ENCODE peak calls at places on chromosomes 5 and 9, in four cellular contexts. K, N, R and S are unnamed samples.
A peak's percentile ranks its signal among the peaks of the same experiment; 100 is the strongest.

GRCh38 chr5:1314564-1314982 is 19.7 kb upstream of the TERT start:
- DNase-seq in K (no peak), N (no peak), R (no peak), S (no peak)

GRCh38 chr9:23621166-23621565 is 204.9 kb downstream of the ELAVL2 start:
- DNase-seq in K (no peak), N (no peak), R (no peak), S (no peak)

GRCh38 chr5:24226492-24226891 is 418.3 kb downstream of the CDH10 start:
- DNase-seq in K (no peak), N (no peak), R (no peak), S (no peak)

GRCh38 chr9:78026947-78027346 is 4.7 kb downstream of the GNAQ start:
- DNase-seq in K (no peak), N (no peak), R (no peak), S (no peak)

GRCh38 chr5:161278739-161279660 is 267.5 kb downstream of the GABRB2 start:
- DNase-seq in K (no peak), N (no peak), R (no peak), S (no peak)

GRCh38 chr5:114369680-114370417 is 8.0 kb downstream of the KCNN2 start:
- DNase-seq in K (no peak), N (no peak), R (no peak), S (no peak)

GRCh38 chr5:59466271-59466670 is 427.3 kb downstream of the PDE4D start:
- DNase-seq in K (no peak), N (no peak), R (no peak), S (no peak)

GRCh38 chr5:170587808-170588207 is 84.0 kb downstream of the KCNIP1 start:
- DNase-seq in K (no peak), N (no peak), R (no peak), S (no peak)

GRCh38 chr9:33143241-33143642 is 23.9 kb downstream of the B4GALT1 start:
- DNase-seq in K (no peak), N (peak; percentile 50), R (no peak), S (peak; percentile 29)

GRCh38 chr5:23013395-23013994 is 160.4 kb upstream of the CDH12 start:
- DNase-seq in K (no peak), N (no peak), R (no peak), S (no peak)

GRCh38 chr5:18216016-18216415 is 581.8 kb downstream of the TAF11L14 start:
- DNase-seq in K (no peak), N (no peak), R (no peak), S (no peak)

GRCh38 chr5:2863133-2863532 is 111.7 kb upstream of the IRX2 start:
- DNase-seq in K (no peak), N (no peak), R (no peak), S (no peak)

GRCh38 chr5:1392801-1393565 is 48.1 kb upstream of the CLPTM1L start:
- DNase-seq in K (no peak), N (no peak), R (no peak), S (no peak)

GRCh38 chr5:76690027-76690679 is 25.8 kb upstream of the F2R start:
- DNase-seq in K (no peak), N (no peak), R (no peak), S (no peak)

GRCh38 chr5:20972419-20972925 is 984.5 kb upstream of the CDH18 start:
- DNase-seq in K (peak; percentile 1), N (peak; percentile 3), R (peak; percentile 7), S (peak; percentile 3)

GRCh38 chr5:33457124-33457523 is 16.4 kb downstream of the TARS1 start:
- DNase-seq in K (no peak), N (no peak), R (no peak), S (no peak)

GRCh38 chr5:159775890-159776289 is 140.4 kb upstream of the ADRA1B start:
- DNase-seq in K (no peak), N (no peak), R (no peak), S (no peak)

GRCh38 chr5:157476699-157477408 is 16.8 kb downstream of the NIPAL4 start:
- DNase-seq in K (no peak), N (peak; percentile 75), R (peak; percentile 75), S (peak; percentile 87)

GRCh38 chr9:136913701-136914438 is 27.6 kb downstream of the TRAF2 start:
- DNase-seq in K (no peak), N (no peak), R (no peak), S (no peak)

GRCh38 chr5:167392252-167392651 is 899.2 kb upstream of the WWC1 start:
- DNase-seq in K (no peak), N (no peak), R (no peak), S (no peak)

DNA sequence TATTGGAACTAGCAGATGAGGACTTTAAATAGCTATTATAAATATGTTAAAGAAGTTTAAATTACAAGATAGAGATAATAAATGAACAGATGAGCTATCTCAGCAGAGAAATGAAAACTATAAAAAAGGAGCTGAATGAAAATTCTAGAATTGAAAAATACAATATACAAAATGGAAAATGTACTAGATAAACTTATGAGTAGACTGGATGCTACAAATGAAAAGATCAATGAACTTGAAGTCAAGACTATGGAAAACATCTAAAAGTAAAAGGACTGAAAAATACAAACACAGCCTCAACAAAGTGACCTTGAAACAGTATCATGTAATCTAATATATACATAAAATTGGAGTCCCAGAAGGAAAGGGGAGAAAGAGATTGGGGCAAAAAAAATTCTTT is 10.7 kb upstream of the PDLIM4 start:
- DNase-seq in K (no peak), N (no peak), R (no peak), S (no peak)
- TF ChIP-seq PHF8 in K (no peak), N (no peak), R (no peak), S (no peak)

DNA sequence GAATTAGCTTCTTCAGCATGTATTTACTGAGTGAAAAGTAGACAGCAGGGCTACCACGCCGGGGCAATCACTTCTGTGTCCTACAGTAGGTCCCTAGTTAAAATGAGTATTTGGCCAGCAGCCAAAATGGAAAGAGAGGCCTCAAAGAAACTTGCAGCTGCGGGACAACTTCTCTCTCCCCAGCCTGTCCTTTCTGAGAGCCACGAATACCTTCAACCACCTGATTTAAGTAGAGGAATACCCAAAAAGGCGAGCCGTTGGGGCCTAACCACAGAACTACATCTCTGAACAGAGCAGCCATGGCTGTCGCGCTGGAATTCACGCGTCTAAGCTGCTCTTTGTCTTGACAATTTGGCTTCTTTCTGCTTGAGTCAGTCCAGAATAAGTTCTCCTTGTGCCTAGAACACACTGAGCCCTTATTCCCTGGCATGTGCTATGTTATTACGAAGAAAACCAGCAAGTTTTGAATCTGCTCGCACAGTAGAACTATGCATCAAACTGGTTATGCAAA is 43.8 kb upstream of the GOLPH3 start:
- DNase-seq in K (no peak), N (peak; percentile 53), R (peak; percentile 67), S (no peak)
- TF ChIP-seq JUN in K (no peak), N (no peak), R (no peak), S (no peak)

GRCh38 chr5:7321724-7322123 is 74.2 kb upstream of the ADCY2 start:
- DNase-seq in K (no peak), N (no peak), R (no peak), S (no peak)

GRCh38 chr5:7329712-7330111 is 66.2 kb upstream of the ADCY2 start:
- DNase-seq in K (no peak), N (no peak), R (no peak), S (no peak)

GRCh38 chr5:7324919-7325318 is 71.0 kb upstream of the ADCY2 start:
- DNase-seq in K (no peak), N (no peak), R (no peak), S (no peak)

GRCh38 chr5:7330141-7330712 is 65.7 kb upstream of the ADCY2 start:
- DNase-seq in K (no peak), N (no peak), R (no peak), S (no peak)

GRCh38 chr5:7325975-7326911 is 69.7 kb upstream of the ADCY2 start:
- DNase-seq in K (no peak), N (no peak), R (peak; percentile 51), S (no peak)
- TF ChIP-seq PHF8 in K (no peak), N (no peak), R (no peak), S (no peak)

GRCh38 chr5:7828269-7828668 is 22.7 kb downstream of the CFAP90 start:
- DNase-seq in K (no peak), N (no peak), R (no peak), S (no peak)
- TF ChIP-seq JUN in K (no peak), N (no peak), R (no peak), S (no peak)